ENCODE peak calls at places on chromosomes 2 and 18, in four cellular contexts. B is stimulated activated CD4-positive, alpha-beta T cell treated with anti-CD3 and anti-CD28 coated beads, Interleukin-12 subunit alpha, Interleukin-12 subunit beta, amount 100 ng/mL, for 48 hours; L is T follicular helper cell; I is HEK293T. V is an unnamed sample.

GRCh38 chr2:100919316-100919715 is 82.8 kb upstream of the RPL31 start:
- DNase-seq in B (no peak), L (no peak), I (no peak), V (no peak)

GRCh38 chr2:100367163-100367562 is 44.9 kb upstream of the LONRF2 start:
- DNase-seq in B (no peak), L (no peak), I (no peak), V (no peak)

GRCh38 chr18:2856499-2856898 is 9.7 kb downstream of the EMILIN2 start:
- DNase-seq in B (no peak), L (no peak), I (no peak), V (no peak)

GRCh38 chr2:119862127-119862889 is 102.6 kb downstream of the PTPN4 start:
- DNase-seq in B (no peak), L (no peak), I (no peak), V (no peak)

GRCh38 chr2:183078467-183079334 is at the start of gene DUSP19:
- DNase-seq in B (peak; percentile 79), L (peak; percentile 70), I (peak; percentile 92), V (peak; percentile 94)

GRCh38 chr2:187586091-187586632 is 31.9 kb upstream of the TFPI start:
- DNase-seq in B (no peak), L (no peak), I (no peak), V (peak; percentile 50)

GRCh38 chr2:239630618-239631286 is 229.9 kb upstream of the HDAC4 start:
- DNase-seq in B (no peak), L (no peak), I (no peak), V (peak; percentile 62)

GRCh38 chr2:38533757-38534545 is 68.8 kb downstream of the HNRNPLL start:
- DNase-seq in B (no peak), L (no peak), I (no peak), V (no peak)

GRCh38 chr2:219331560-219332213 is 857 bp downstream of the RESP18 start:
- DNase-seq in B (no peak), L (no peak), I (peak; percentile 71), V (peak; percentile 26)

GRCh38 chr2:96695602-96696001 is 44.3 kb downstream of the LMAN2L start:
- DNase-seq in B (no peak), L (no peak), I (no peak), V (no peak)

GRCh38 chr2:148874868-148875341 is at the start of gene KIF5C:
- DNase-seq in B (peak; percentile 85), L (peak; percentile 83), I (peak; percentile 97), V (peak; percentile 77)

GRCh38 chr2:72153026-72153791 is 5.5 kb upstream of the CYP26B1 start:
- DNase-seq in B (no peak), L (no peak), I (no peak), V (no peak)

GRCh38 chr2:140555701-140556100 is 1575.1 kb downstream of the LRP1B start:
- DNase-seq in B (no peak), L (no peak), I (no peak), V (no peak)

GRCh38 chr2:43305006-43305405 is 78.6 kb upstream of the ZFP36L2 start:
- DNase-seq in B (no peak), L (no peak), I (no peak), V (no peak)

GRCh38 chr2:163405298-163405697 is 330.5 kb downstream of the FIGN start:
- DNase-seq in B (no peak), L (no peak), I (no peak), V (no peak)

GRCh38 chr2:122329266-122329665 is 573.8 kb downstream of the TSN start:
- DNase-seq in B (no peak), L (no peak), I (no peak), V (no peak)

GRCh38 chr18:25136416-25137132 is 215.4 kb downstream of the ZNF521 start:
- DNase-seq in B (no peak), L (no peak), I (no peak), V (peak; percentile 10)

GRCh38 chr2:128631698-128632490 is 313.2 kb upstream of the HS6ST1 start:
- DNase-seq in B (no peak), L (no peak), I (no peak), V (no peak)

GRCh38 chr2:21856638-21857037 is 732.9 kb downstream of the TDRD15 start:
- DNase-seq in B (no peak), L (no peak), I (no peak), V (no peak)

GRCh38 chr2:208386546-208386945 is 20.0 kb upstream of the PTH2R start:
- DNase-seq in B (no peak), L (no peak), I (no peak), V (no peak)

GRCh38 chr18:48011926-48012469 is 81.5 kb upstream of the SMAD2 start:
- DNase-seq in B (no peak), L (no peak), I (no peak), V (no peak)

GRCh38 chr2:151051584-151052220 is 210.0 kb downstream of the RBM43 start:
- DNase-seq in B (no peak), L (no peak), I (peak; percentile 45), V (peak; percentile 77)

GRCh38 chr18:43420950-43421349 is 143.7 kb upstream of the SYT4 start:
- DNase-seq in B (no peak), L (no peak), I (peak; percentile 3), V (no peak)

GRCh38 chr18:76390452-76391035 is 104.5 kb downstream of the ZNF516 start:
- DNase-seq in B (no peak), L (no peak), I (no peak), V (no peak)

GRCh38 chr2:172288603-172289002 is 138.8 kb upstream of the ITGA6 start:
- DNase-seq in B (peak; percentile 15), L (peak; percentile 19), I (no peak), V (peak; percentile 54)

GRCh38 chr18:11146238-11146946 is 3.0 kb downstream of the PIEZO2 start:
- DNase-seq in B (no peak), L (no peak), I (no peak), V (no peak)

GRCh38 chr2:238750212-238750904 is 97.5 kb upstream of the TWIST2 start:
- DNase-seq in B (no peak), L (no peak), I (no peak), V (no peak)

GRCh38 chr18:24014986-24015896 is 687 bp downstream of the TTC39C start:
- DNase-seq in B (peak; percentile 34), L (no peak), I (peak; percentile 68), V (peak; percentile 71)

GRCh38 chr2:151973901-151974199 is 125.0 kb downstream of the CACNB4 start:
- DNase-seq in B (no peak), L (no peak), I (peak; percentile 12), V (peak; percentile 65)

GRCh38 chr2:86818967-86819366 is 28.3 kb upstream of the CD8A start:
- DNase-seq in B (no peak), L (no peak), I (no peak), V (no peak)

GRCh38 chr2:182668671-182669070 is 47.4 kb upstream of the DNAJC10 start:
- DNase-seq in B (no peak), L (no peak), I (no peak), V (peak; percentile 87)

GRCh38 chr2:105814291-105814940 is 69.7 kb downstream of the NCK2 start:
- DNase-seq in B (no peak), L (no peak), I (no peak), V (peak; percentile 43)

GRCh38 chr2:227004482-227004881 is 159.5 kb downstream of the COL4A4 start:
- DNase-seq in B (no peak), L (no peak), I (no peak), V (no peak)

V was measured in fibroblast of lung.